ENCODE peak calls at places on chromosomes 13 and 19, in eight cellular contexts. Y is foreskin fibroblast, I is thoracic aorta, Z is IMR-90, H is pancreas, L is omental fat pad, R is psoas muscle, O is cardiac fibroblast. W is an unnamed sample.

GRCh38 chr13:23849670-23850069 is 39.5 kb downstream of the MIPEP start:
- DNase-seq in Y (no peak), I (no peak), Z (no peak), H (no peak), L (no peak), R (no peak), O (no peak), W (no peak)

GRCh38 chr19:11420429-11420893 is 1.3 kb upstream of the RGL3 start:
- DNase-seq in Y (peak; percentile 18), I (no peak), Z (no peak), H (no peak), L (no peak), R (peak; percentile 88), O (peak; percentile 57), W (no peak)

GRCh38 chr19:13557756-13558398 is 51.6 kb upstream of the CACNA1A start:
- DNase-seq in Y (no peak), I (no peak), Z (no peak), H (no peak), L (no peak), R (no peak), O (no peak), W (no peak)

GRCh38 chr13:94199135-94199534 is 280.3 kb downstream of the DCT start:
- DNase-seq in Y (no peak), I (no peak), Z (no peak), H (no peak), L (no peak), R (no peak), O (no peak), W (no peak)

GRCh38 chr19:35272954-35273649 is 4.3 kb downstream of the USF2 start:
- DNase-seq in Y (no peak), I (no peak), Z (no peak), H (no peak), L (no peak), R (no peak), O (no peak), W (no peak)

GRCh38 chr19:812049-812816 is 9.5 kb downstream of the PLPPR3 start:
- DNase-seq in Y (no peak), I (no peak), Z (no peak), H (no peak), L (no peak), R (no peak), O (no peak), W (no peak)

GRCh38 chr13:46983881-46984280 is 87.0 kb upstream of the HTR2A start:
- DNase-seq in Y (peak; percentile 72), I (no peak), Z (peak; percentile 76), H (no peak), L (no peak), R (no peak), O (peak; percentile 45), W (no peak)

GRCh38 chr13:73223372-73223781 is 164.6 kb downstream of the KLF5 start:
- DNase-seq in Y (no peak), I (no peak), Z (no peak), H (no peak), L (no peak), R (no peak), O (no peak), W (no peak)

GRCh38 chr19:13155472-13156284 is 5.5 kb downstream of the IER2 start:
- DNase-seq in Y (peak; percentile 76), I (no peak), Z (peak; percentile 76), H (peak; percentile 87), L (peak; percentile 42), R (peak; percentile 88), O (peak; percentile 85), W (peak; percentile 72)

GRCh38 chr19:30150626-30151025 is 208.6 kb downstream of the URI1 start:
- DNase-seq in Y (no peak), I (no peak), Z (no peak), H (peak; percentile 14), L (no peak), R (no peak), O (no peak), W (no peak)

GRCh38 chr19:12194827-12195500 is 32.1 kb downstream of the ZNF136 start:
- DNase-seq in Y (peak; percentile 32), I (peak; percentile 38), Z (peak; percentile 6), H (peak; percentile 92), L (peak; percentile 82), R (peak; percentile 74), O (peak; percentile 39), W (no peak)

GRCh38 chr19:57171551-57172081 is 4.3 kb upstream of the DUXA start:
- DNase-seq in Y (peak; percentile 19), I (no peak), Z (peak; percentile 39), H (peak; percentile 65), L (no peak), R (no peak), O (peak; percentile 18), W (no peak)

GRCh38 chr13:30618186-30618937 is 642 bp downstream of the USPL1 start:
- DNase-seq in Y (no peak), I (no peak), Z (no peak), H (peak; percentile 58), L (no peak), R (peak; percentile 60), O (no peak), W (no peak)

GRCh38 chr19:53912653-53913052 is 3.6 kb downstream of the CACNG7 start:
- DNase-seq in Y (no peak), I (no peak), Z (no peak), H (no peak), L (no peak), R (no peak), O (no peak), W (no peak)

GRCh38 chr13:26678330-26678729 is 82.3 kb downstream of the GPR12 start:
- DNase-seq in Y (no peak), I (no peak), Z (no peak), H (no peak), L (no peak), R (no peak), O (no peak), W (no peak)

GRCh38 chr13:26483546-26483945 is 73.9 kb upstream of the WASF3 start:
- DNase-seq in Y (no peak), I (no peak), Z (no peak), H (no peak), L (no peak), R (no peak), O (no peak), W (no peak)

GRCh38 chr13:41500501-41500900 is 43.2 kb downstream of the RGCC start:
- DNase-seq in Y (no peak), I (no peak), Z (no peak), H (no peak), L (no peak), R (no peak), O (peak; percentile 16), W (no peak)

GRCh38 chr19:1812426-1813196 is 535 bp upstream of the ATP8B3 start:
- DNase-seq in Y (peak; percentile 93), I (peak; percentile 80), Z (peak; percentile 90), H (peak; percentile 88), L (peak; percentile 80), R (peak; percentile 93), O (peak; percentile 93), W (peak; percentile 90)
- TF ChIP-seq CTCF in Y (peak; percentile 55), I (peak; percentile 44), Z (peak; percentile 60), H (peak; percentile 14), L (no peak), R (peak; percentile 35), O (peak; percentile 60), W (peak; percentile 67)

DNA sequence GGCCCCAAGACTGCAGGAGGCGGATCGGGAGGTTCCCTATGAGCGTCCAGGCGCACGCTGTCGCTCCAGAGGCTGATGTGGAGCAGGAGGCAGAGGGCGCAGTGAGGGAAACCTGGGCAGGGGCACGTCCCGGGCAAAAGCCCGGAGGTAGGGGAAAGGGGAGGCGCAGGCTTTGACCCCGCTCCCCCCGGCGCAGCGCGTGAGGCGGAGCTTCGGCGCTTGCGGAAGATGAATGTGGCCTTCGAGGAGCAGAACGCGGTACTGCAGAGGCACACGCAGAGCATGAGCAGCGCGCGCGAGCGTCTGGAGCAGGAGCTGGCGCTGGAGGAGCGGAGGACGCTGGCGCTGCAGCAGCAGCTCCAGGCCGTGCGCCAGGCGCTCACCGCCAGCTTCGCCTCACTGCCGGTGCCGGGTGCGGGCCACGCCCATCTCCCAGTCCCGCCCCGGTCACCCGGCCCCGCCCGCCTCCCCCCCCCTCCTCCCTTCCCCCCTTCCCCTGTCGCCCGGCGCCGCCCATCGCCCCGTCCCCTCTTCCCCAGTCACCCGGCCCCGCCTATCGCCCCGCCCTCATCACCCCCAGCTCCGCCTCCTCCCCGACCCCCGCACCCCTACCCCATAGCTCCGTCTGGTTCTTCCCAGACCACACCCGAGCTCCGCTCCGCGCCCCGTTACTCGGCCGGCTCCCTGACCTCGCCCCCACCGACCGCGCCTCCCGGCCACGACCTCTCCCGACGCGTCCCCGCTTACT is 4.1 kb downstream of the HMG20B start:
- DNase-seq in Y (peak; percentile 51), I (no peak), Z (peak; percentile 43), H (peak; percentile 73), L (no peak), R (peak; percentile 83), O (peak; percentile 64), W (peak; percentile 40)
- TF ChIP-seq CTCF in Y (no peak), I (no peak), Z (no peak), H (no peak), L (no peak), R (no peak), O (no peak), W (no peak)

GRCh38 chr13:42836930-42837329 is 55.5 kb downstream of the FAM216B start:
- DNase-seq in Y (peak; percentile 74), I (no peak), Z (peak; percentile 51), H (no peak), L (no peak), R (no peak), O (peak; percentile 84), W (no peak)
- TF ChIP-seq CTCF in Y (peak; percentile 34), I (no peak), Z (peak; percentile 49), H (no peak), L (no peak), R (peak; percentile 9), O (peak; percentile 62), W (peak; percentile 38)

DNA sequence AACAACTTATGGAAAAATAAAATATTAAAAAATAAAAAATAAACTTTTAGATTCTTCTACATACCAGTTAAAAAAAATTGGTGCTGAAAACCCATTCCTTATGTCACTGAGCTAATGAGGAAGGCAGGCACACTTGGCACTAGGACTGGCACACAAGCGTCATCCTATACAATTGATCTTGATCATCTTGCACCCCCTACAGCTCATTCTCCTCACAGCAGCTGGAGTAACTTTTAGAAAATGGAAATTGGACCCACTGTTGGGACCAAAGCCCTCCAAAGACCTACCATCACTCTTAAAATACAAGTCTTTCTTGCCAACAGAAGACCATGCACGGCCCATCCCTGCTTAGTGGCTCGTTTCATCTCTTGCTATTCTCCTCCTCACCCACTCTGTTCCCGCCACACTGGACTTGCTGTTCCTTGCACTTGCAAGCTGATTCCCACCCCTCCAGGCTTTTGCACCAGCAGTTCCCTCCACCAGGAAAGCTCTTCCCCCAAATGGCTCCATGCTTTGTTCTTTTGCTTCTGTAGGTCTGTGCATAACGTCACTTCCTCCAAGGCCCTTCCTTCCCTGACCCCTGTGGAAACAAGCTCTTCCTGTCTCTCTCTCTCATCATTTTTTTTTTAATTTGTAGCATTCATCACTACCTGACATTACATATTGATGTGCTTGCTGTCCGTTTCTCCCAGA is 11.6 kb downstream of the CTU1 start:
- DNase-seq in Y (no peak), I (no peak), Z (no peak), H (no peak), L (no peak), R (no peak), O (peak; percentile 10), W (no peak)
- TF ChIP-seq CTCF in Y (peak; percentile 11), I (no peak), Z (peak; percentile 19), H (no peak), L (no peak), R (no peak), O (no peak), W (peak; percentile 34)

GRCh38 chr13:98413796-98414195 is 163.1 kb downstream of the STK24 start:
- DNase-seq in Y (no peak), I (no peak), Z (no peak), H (no peak), L (no peak), R (no peak), O (no peak), W (no peak)
- TF ChIP-seq CTCF in Y (no peak), I (no peak), Z (no peak), H (no peak), L (no peak), R (no peak), O (no peak), W (no peak)